ENCODE peak calls at places on chromosomes 3 and 15, in eight cellular contexts. One of them, this sample, is unnamed. For H3K4me1, the result is how much of the 10 kb centered on the place peaks cover.

GRCh38 chr3:192915306-192915705 is 2.4 kb downstream of the MB21D2 start:
- DNase-seq in left lung: no peak
- DNase-seq in K562: no peak
- DNase-seq in A549: peak
- DNase-seq in Karpas-422: no peak
- DNase-seq in IMR-90: peak
- DNase-seq in ascending aorta: no peak
- DNase-seq in CD4-positive, CD25-positive, alpha-beta regulatory T cell: no peak
- DNase-seq in this sample: no peak

GRCh38 chr3:172561894-172562664 is 38.8 kb upstream of the TNFSF10 start:
- DNase-seq in left lung: no peak
- DNase-seq in K562: no peak
- DNase-seq in A549: peak
- DNase-seq in Karpas-422: no peak
- DNase-seq in IMR-90: no peak
- DNase-seq in ascending aorta: no peak
- DNase-seq in CD4-positive, CD25-positive, alpha-beta regulatory T cell: no peak
- DNase-seq in this sample: no peak

GRCh38 chr3:114756506-114757279 is 390.4 kb downstream of the ZBTB20 start:
- DNase-seq in left lung: no peak
- DNase-seq in K562: no peak
- DNase-seq in A549: peak
- DNase-seq in Karpas-422: no peak
- DNase-seq in IMR-90: peak
- DNase-seq in ascending aorta: no peak
- DNase-seq in CD4-positive, CD25-positive, alpha-beta regulatory T cell: no peak
- DNase-seq in this sample: no peak

GRCh38 chr3:126314305-126315082 is 42.7 kb downstream of the KLF15 start:
- DNase-seq in left lung: no peak
- DNase-seq in K562: no peak
- DNase-seq in A549: no peak
- DNase-seq in Karpas-422: no peak
- DNase-seq in IMR-90: no peak
- DNase-seq in ascending aorta: peak
- DNase-seq in CD4-positive, CD25-positive, alpha-beta regulatory T cell: no peak
- DNase-seq in this sample: no peak

GRCh38 chr3:122322095-122323075 is 2.7 kb upstream of the CSTA start:
- DNase-seq in left lung: no peak
- DNase-seq in K562: no peak
- DNase-seq in A549: no peak
- DNase-seq in Karpas-422: no peak
- DNase-seq in IMR-90: no peak
- DNase-seq in ascending aorta: no peak
- DNase-seq in CD4-positive, CD25-positive, alpha-beta regulatory T cell: no peak
- DNase-seq in this sample: no peak

GRCh38 chr3:56042326-56042951 is 425.8 kb downstream of the ERC2 start:
- DNase-seq in left lung: no peak
- DNase-seq in K562: peak
- DNase-seq in A549: peak
- DNase-seq in Karpas-422: peak
- DNase-seq in IMR-90: peak
- DNase-seq in ascending aorta: no peak
- DNase-seq in CD4-positive, CD25-positive, alpha-beta regulatory T cell: no peak
- DNase-seq in this sample: no peak

GRCh38 chr3:130963878-130964277 is 62.7 kb downstream of the ASTE1 start:
- DNase-seq in left lung: no peak
- DNase-seq in K562: no peak
- DNase-seq in A549: peak
- DNase-seq in Karpas-422: no peak
- DNase-seq in IMR-90: peak
- DNase-seq in ascending aorta: no peak
- DNase-seq in CD4-positive, CD25-positive, alpha-beta regulatory T cell: no peak
- DNase-seq in this sample: no peak

GRCh38 chr3:184003187-184003967 is 14.3 kb downstream of the ABCC5 start:
- DNase-seq in left lung: no peak
- DNase-seq in K562: no peak
- DNase-seq in A549: no peak
- DNase-seq in Karpas-422: no peak
- DNase-seq in IMR-90: peak
- DNase-seq in ascending aorta: no peak
- DNase-seq in CD4-positive, CD25-positive, alpha-beta regulatory T cell: no peak
- DNase-seq in this sample: no peak

GRCh38 chr3:141485578-141486415 is 1.0 kb upstream of the RASA2 start:
- DNase-seq in left lung: no peak
- DNase-seq in K562: peak
- DNase-seq in A549: peak
- DNase-seq in Karpas-422: no peak
- DNase-seq in IMR-90: peak
- DNase-seq in ascending aorta: no peak
- DNase-seq in CD4-positive, CD25-positive, alpha-beta regulatory T cell: peak
- DNase-seq in this sample: no peak

GRCh38 chr3:46987485-46988401 is 8.3 kb downstream of the NBEAL2 start:
- DNase-seq in left lung: peak
- DNase-seq in K562: peak
- DNase-seq in A549: peak
- DNase-seq in Karpas-422: peak
- DNase-seq in IMR-90: no peak
- DNase-seq in ascending aorta: no peak
- DNase-seq in CD4-positive, CD25-positive, alpha-beta regulatory T cell: peak
- DNase-seq in this sample: peak

GRCh38 chr3:192445768-192446644 is 281.3 kb downstream of the FGF12 start:
- DNase-seq in left lung: no peak
- DNase-seq in K562: no peak
- DNase-seq in A549: no peak
- DNase-seq in Karpas-422: no peak
- DNase-seq in IMR-90: no peak
- DNase-seq in ascending aorta: no peak
- DNase-seq in CD4-positive, CD25-positive, alpha-beta regulatory T cell: no peak
- DNase-seq in this sample: no peak

GRCh38 chr3:111895079-111895478 is 36.0 kb downstream of the PHLDB2 start:
- DNase-seq in left lung: no peak
- DNase-seq in K562: no peak
- DNase-seq in A549: peak
- DNase-seq in Karpas-422: peak
- DNase-seq in IMR-90: peak
- DNase-seq in ascending aorta: no peak
- DNase-seq in CD4-positive, CD25-positive, alpha-beta regulatory T cell: no peak
- DNase-seq in this sample: no peak

GRCh38 chr3:110608566-110608965 is 463.1 kb upstream of the NECTIN3 start:
- DNase-seq in left lung: no peak
- DNase-seq in K562: no peak
- DNase-seq in A549: no peak
- DNase-seq in Karpas-422: no peak
- DNase-seq in IMR-90: peak
- DNase-seq in ascending aorta: no peak
- DNase-seq in CD4-positive, CD25-positive, alpha-beta regulatory T cell: no peak
- DNase-seq in this sample: no peak

GRCh38 chr3:59502806-59503205 is 453.0 kb upstream of the CFAP20DC start:
- DNase-seq in left lung: no peak
- DNase-seq in K562: no peak
- DNase-seq in A549: no peak
- DNase-seq in Karpas-422: no peak
- DNase-seq in IMR-90: peak
- DNase-seq in ascending aorta: no peak
- DNase-seq in CD4-positive, CD25-positive, alpha-beta regulatory T cell: no peak
- DNase-seq in this sample: no peak

GRCh38 chr3:58387650-58388546 is 45.7 kb downstream of the PDHB start:
- DNase-seq in left lung: no peak
- DNase-seq in K562: no peak
- DNase-seq in A549: no peak
- DNase-seq in Karpas-422: no peak
- DNase-seq in IMR-90: no peak
- DNase-seq in ascending aorta: no peak
- DNase-seq in CD4-positive, CD25-positive, alpha-beta regulatory T cell: no peak
- DNase-seq in this sample: no peak

GRCh38 chr3:45462522-45463262 is 74.3 kb downstream of the LARS2 start:
- DNase-seq in left lung: no peak
- DNase-seq in K562: no peak
- DNase-seq in A549: no peak
- DNase-seq in Karpas-422: peak
- DNase-seq in IMR-90: peak
- DNase-seq in ascending aorta: no peak
- DNase-seq in CD4-positive, CD25-positive, alpha-beta regulatory T cell: no peak
- DNase-seq in this sample: no peak

GRCh38 chr15:96678386-96678785 is 347.9 kb downstream of the NR2F2 start:
- DNase-seq in left lung: no peak
- DNase-seq in K562: no peak
- DNase-seq in A549: no peak
- DNase-seq in Karpas-422: no peak
- DNase-seq in IMR-90: no peak
- DNase-seq in ascending aorta: no peak
- DNase-seq in CD4-positive, CD25-positive, alpha-beta regulatory T cell: no peak
- DNase-seq in this sample: no peak

GRCh38 chr3:50666801-50667200 is 7.9 kb upstream of the DOCK3 start:
- DNase-seq in left lung: no peak
- DNase-seq in K562: no peak
- DNase-seq in A549: no peak
- DNase-seq in Karpas-422: no peak
- DNase-seq in IMR-90: peak
- DNase-seq in ascending aorta: no peak
- DNase-seq in CD4-positive, CD25-positive, alpha-beta regulatory T cell: no peak
- DNase-seq in this sample: no peak
- H3K27ac ChIP-seq in left lung: no peak
- H3K27ac ChIP-seq in K562: no peak
- H3K27ac ChIP-seq in A549: no peak
- H3K27ac ChIP-seq in Karpas-422: no peak
- H3K27ac ChIP-seq in IMR-90: no peak
- H3K27ac ChIP-seq in ascending aorta: no peak
- H3K27ac ChIP-seq in CD4-positive, CD25-positive, alpha-beta regulatory T cell: no peak
- H3K27ac ChIP-seq in this sample: no peak

GRCh38 chr15:81297147-81297572 is 26.8 kb downstream of the STARD5 start:
- DNase-seq in left lung: no peak
- DNase-seq in K562: no peak
- DNase-seq in A549: peak
- DNase-seq in Karpas-422: no peak
- DNase-seq in IMR-90: peak
- DNase-seq in ascending aorta: peak
- DNase-seq in CD4-positive, CD25-positive, alpha-beta regulatory T cell: no peak
- DNase-seq in this sample: no peak

GRCh38 chr15:81296218-81296617 is 27.7 kb downstream of the STARD5 start:
- DNase-seq in left lung: no peak
- DNase-seq in K562: no peak
- DNase-seq in A549: no peak
- DNase-seq in Karpas-422: no peak
- DNase-seq in IMR-90: no peak
- DNase-seq in ascending aorta: no peak
- DNase-seq in CD4-positive, CD25-positive, alpha-beta regulatory T cell: no peak
- DNase-seq in this sample: no peak

GRCh38 chr15:81296673-81297072 is 27.3 kb downstream of the STARD5 start:
- DNase-seq in left lung: peak
- DNase-seq in K562: no peak
- DNase-seq in A549: no peak
- DNase-seq in Karpas-422: peak
- DNase-seq in IMR-90: no peak
- DNase-seq in ascending aorta: peak
- DNase-seq in CD4-positive, CD25-positive, alpha-beta regulatory T cell: peak
- DNase-seq in this sample: peak

GRCh38 chr15:81298606-81299005 is 25.3 kb downstream of the STARD5 start:
- DNase-seq in left lung: no peak
- DNase-seq in K562: no peak
- DNase-seq in A549: no peak
- DNase-seq in Karpas-422: no peak
- DNase-seq in IMR-90: no peak
- DNase-seq in ascending aorta: peak
- DNase-seq in CD4-positive, CD25-positive, alpha-beta regulatory T cell: no peak
- DNase-seq in this sample: no peak

DNA sequence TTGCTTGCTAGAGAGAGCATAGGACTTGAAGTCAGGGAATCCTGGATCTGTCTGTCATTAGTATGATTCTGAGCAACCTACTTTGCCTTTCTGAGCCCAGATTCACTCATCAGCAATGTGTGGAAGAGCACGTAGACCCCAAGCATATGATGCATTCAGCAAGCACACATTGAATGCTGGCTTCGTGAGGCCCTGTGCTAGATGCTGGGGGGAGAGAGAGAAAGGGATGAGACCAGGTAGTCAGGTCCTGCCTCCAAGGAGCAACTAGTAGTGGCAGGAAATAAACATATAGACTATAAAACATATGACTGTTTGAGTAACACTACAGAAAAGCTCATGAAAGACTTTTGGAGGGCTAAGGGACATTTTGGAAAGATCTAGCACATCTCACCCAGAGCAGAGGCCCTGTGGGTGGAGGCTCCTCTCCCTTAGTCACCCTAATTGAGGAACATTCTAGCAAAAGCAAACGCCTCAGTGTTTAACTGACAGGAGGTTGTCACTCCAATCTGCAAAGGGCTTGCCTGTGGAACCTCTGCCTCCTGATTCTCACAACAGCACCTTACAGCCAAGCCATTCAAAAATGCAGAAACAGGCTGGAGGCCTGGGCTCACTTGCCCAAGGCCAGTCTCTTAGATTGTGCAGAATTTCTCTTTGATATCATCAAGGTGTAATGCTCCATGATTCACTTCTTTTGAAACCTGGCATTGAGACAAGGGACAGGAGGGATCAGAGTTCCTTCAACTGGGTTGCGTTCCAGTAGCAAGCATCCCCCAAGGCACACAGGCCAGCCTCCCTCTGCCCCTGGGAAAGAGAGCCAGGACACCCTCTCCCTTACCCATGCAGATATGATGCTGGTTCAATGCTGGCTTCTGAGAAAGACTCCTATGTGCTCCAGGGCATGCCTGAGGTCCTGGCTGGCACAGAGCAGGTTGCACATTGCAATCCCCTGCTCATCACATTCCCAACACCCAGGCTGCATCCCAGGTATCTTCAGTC is 26.1 kb downstream of the STARD5 start:
- DNase-seq in left lung: no peak
- DNase-seq in K562: no peak
- DNase-seq in A549: no peak
- DNase-seq in Karpas-422: no peak
- DNase-seq in IMR-90: no peak
- DNase-seq in ascending aorta: peak
- DNase-seq in CD4-positive, CD25-positive, alpha-beta regulatory T cell: no peak
- DNase-seq in this sample: no peak
- H3K4me3 ChIP-seq in left lung: peak
- H3K4me3 ChIP-seq in K562: no peak
- H3K4me3 ChIP-seq in A549: no peak
- H3K4me3 ChIP-seq in Karpas-422: no peak
- H3K4me3 ChIP-seq in IMR-90: no peak
- H3K4me3 ChIP-seq in ascending aorta: no peak
- H3K4me3 ChIP-seq in CD4-positive, CD25-positive, alpha-beta regulatory T cell: peak
- H3K4me3 ChIP-seq in this sample: peak

DNA sequence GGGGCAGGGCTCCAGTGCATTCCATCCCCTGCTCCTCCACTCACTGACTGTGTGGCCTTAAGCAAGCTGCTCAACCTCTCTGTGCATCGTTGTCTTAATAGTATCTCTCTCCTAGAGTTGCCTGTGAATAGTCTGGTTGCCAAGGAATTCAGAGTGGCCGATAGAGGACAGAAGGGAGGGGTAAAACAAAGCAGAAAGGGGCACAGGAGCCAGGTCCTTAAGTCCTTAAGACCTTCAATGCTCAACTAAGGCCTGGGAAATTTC is 13.7 kb upstream of the CYP11A1 start:
- DNase-seq in left lung: no peak
- DNase-seq in K562: no peak
- DNase-seq in A549: no peak
- DNase-seq in Karpas-422: no peak
- DNase-seq in IMR-90: no peak
- DNase-seq in ascending aorta: no peak
- DNase-seq in CD4-positive, CD25-positive, alpha-beta regulatory T cell: no peak
- DNase-seq in this sample: no peak
- H3K4me1 ChIP-seq in left lung: under half
- H3K4me1 ChIP-seq in K562: under half
- H3K4me1 ChIP-seq in A549: under half
- H3K4me1 ChIP-seq in Karpas-422: under half
- H3K4me1 ChIP-seq in IMR-90: under half
- H3K4me1 ChIP-seq in ascending aorta: under half
- H3K4me1 ChIP-seq in CD4-positive, CD25-positive, alpha-beta regulatory T cell: under half
- H3K4me1 ChIP-seq in this sample: under half

GRCh38 chr15:49927462-49927861 is 191.6 kb downstream of the ATP8B4 start:
- DNase-seq in left lung: no peak
- DNase-seq in K562: no peak
- DNase-seq in A549: no peak
- DNase-seq in Karpas-422: no peak
- DNase-seq in IMR-90: peak
- DNase-seq in ascending aorta: no peak
- DNase-seq in CD4-positive, CD25-positive, alpha-beta regulatory T cell: no peak
- DNase-seq in this sample: no peak
- H3K27ac ChIP-seq in left lung: peak
- H3K27ac ChIP-seq in K562: no peak
- H3K27ac ChIP-seq in A549: no peak
- H3K27ac ChIP-seq in Karpas-422: no peak
- H3K27ac ChIP-seq in IMR-90: peak
- H3K27ac ChIP-seq in ascending aorta: no peak
- H3K27ac ChIP-seq in CD4-positive, CD25-positive, alpha-beta regulatory T cell: no peak
- H3K27ac ChIP-seq in this sample: no peak